ENCODE peak calls at places on chromosomes 2 and 18, in four cellular contexts. C is upper lobe of right lung; G is activated naive CD8-positive, alpha-beta T cell treated with anti-CD3 and anti-CD28 coated beads, Interleukin-2, amount 50 U/mL, for 24 hours; Z is renal cortical epithelial cell. X is an unnamed sample.

GRCh38 chr2:191347881-191348280 is 102.7 kb downstream of the MYO1B start:
- DNase-seq in C (no peak), G (no peak), Z (no peak), X (no peak)

GRCh38 chr18:8813621-8814020 is 108.3 kb downstream of the MTCL1 start:
- DNase-seq in C (no peak), G (no peak), Z (peak; percentile 64), X (no peak)

GRCh38 chr2:151766421-151767153 is 32.3 kb upstream of the NEB start:
- DNase-seq in C (no peak), G (peak; percentile 16), Z (no peak), X (no peak)

GRCh38 chr2:118269408-118270051 is 181.3 kb downstream of the INSIG2 start:
- DNase-seq in C (peak; percentile 67), G (no peak), Z (no peak), X (no peak)

GRCh38 chr2:11214770-11215169 is 59.5 kb downstream of the SLC66A3 start:
- DNase-seq in C (no peak), G (no peak), Z (no peak), X (no peak)

GRCh38 chr2:3291750-3292149 is 85.9 kb downstream of the EIPR1 start:
- DNase-seq in C (no peak), G (no peak), Z (no peak), X (no peak)

GRCh38 chr2:201929627-201930026 is 104.0 kb upstream of the FZD7 start:
- DNase-seq in C (no peak), G (no peak), Z (no peak), X (peak; percentile 6)

GRCh38 chr2:222241054-222241453 is 57.7 kb downstream of the PAX3 start:
- DNase-seq in C (no peak), G (no peak), Z (no peak), X (no peak)

GRCh38 chr2:226475650-226476049 is 324.0 kb downstream of the IRS1 start:
- DNase-seq in C (no peak), G (no peak), Z (peak; percentile 92), X (no peak)

GRCh38 chr2:228681426-228681825 is 499.9 kb upstream of the SPHKAP start:
- DNase-seq in C (no peak), G (no peak), Z (peak; percentile 63), X (no peak)

GRCh38 chr2:232420463-232421188 is 14.0 kb downstream of the ALPG start:
- DNase-seq in C (peak; percentile 68), G (no peak), Z (no peak), X (no peak)

GRCh38 chr2:75896779-75897366 is 186.2 kb upstream of the GCFC2 start:
- DNase-seq in C (no peak), G (no peak), Z (peak; percentile 37), X (no peak)